ENCODE peak calls at places on chromosome 2, in ten cellular contexts. F, K, N, P, Z, W, U, J, I and M are unnamed samples.

GRCh38 chr2:120395686-120396518 is 50.0 kb downstream of the INHBB start:
- DNase-seq in W (no peak), J (no peak), F (no peak), P (no peak), I (peak), U (peak), Z (no peak), N (no peak), K (no peak), M (no peak)

GRCh38 chr2:98240796-98241398 is 105.4 kb upstream of the CNGA3 start:
- DNase-seq in Z (no peak), K (no peak), J (no peak), F (no peak), I (no peak), N (no peak), P (no peak), W (no peak), U (no peak), M (no peak)

GRCh38 chr2:237885931-237886701 is 26.7 kb downstream of the RAMP1 start:
- DNase-seq in W (peak), P (peak), N (peak), I (no peak), K (no peak), F (peak), U (peak), Z (no peak), J (no peak), M (no peak)

GRCh38 chr2:234355052-234355720 is 141.7 kb downstream of the ARL4C start:
- DNase-seq in I (peak), N (no peak), W (no peak), Z (no peak), K (no peak), J (no peak), P (no peak), U (no peak), F (no peak), M (no peak)

GRCh38 chr2:95295376-95295775 is 1.8 kb upstream of the KCNIP3 start:
- DNase-seq in P (no peak), I (no peak), N (no peak), F (no peak), Z (no peak), K (no peak), J (no peak), W (no peak), U (no peak), M (no peak)

GRCh38 chr2:101870444-101870843 is 121.3 kb upstream of the IL1R2 start:
- DNase-seq in Z (no peak), W (no peak), N (no peak), K (no peak), J (no peak), I (no peak), U (no peak), P (no peak), F (no peak), M (no peak)

GRCh38 chr2:139609109-139609508 is 828.9 kb upstream of the NXPH2 start:
- DNase-seq in Z (no peak), K (no peak), N (no peak), W (no peak), J (no peak), U (no peak), F (no peak), P (no peak), I (peak), M (no peak)

GRCh38 chr2:128374711-128375413 is 56.2 kb upstream of the HS6ST1 start:
- DNase-seq in U (peak), N (no peak), I (peak), K (no peak), W (no peak), P (no peak), Z (peak), J (no peak), F (no peak), M (no peak)

GRCh38 chr2:39587641-39588040 is 78.1 kb upstream of the TMEM178A start:
- DNase-seq in P (no peak), W (no peak), K (no peak), N (no peak), U (no peak), Z (no peak), F (no peak), J (no peak), I (no peak), M (no peak)

GRCh38 chr2:96325884-96326255 is 753 bp downstream of the ITPRIPL1 start:
- DNase-seq in P (no peak), K (peak), N (no peak), F (peak), I (peak), Z (no peak), J (no peak), W (no peak), U (no peak), M (no peak)

GRCh38 chr2:164046040-164046439 is 310.2 kb upstream of the FIGN start:
- DNase-seq in U (no peak), F (no peak), J (no peak), K (no peak), P (no peak), N (no peak), W (no peak), Z (no peak), I (no peak), M (no peak)

GRCh38 chr2:168097431-168097830 is 150.0 kb downstream of the STK39 start:
- DNase-seq in N (no peak), W (no peak), J (peak), F (no peak), I (no peak), Z (no peak), P (no peak), U (no peak), K (no peak), M (no peak)

GRCh38 chr2:235675678-235676535 is 182.1 kb downstream of the AGAP1 start:
- DNase-seq in U (no peak), K (no peak), I (no peak), Z (no peak), J (no peak), P (no peak), N (no peak), W (no peak), F (no peak), M (no peak)

GRCh38 chr2:171318463-171318934 is 115.3 kb downstream of the METTL8 start:
- DNase-seq in N (no peak), U (no peak), I (no peak), W (no peak), F (peak), J (no peak), Z (no peak), K (no peak), P (peak), M (no peak)

GRCh38 chr2:121506621-121507020 is 24.1 kb upstream of the RNU4ATAC start:
- DNase-seq in Z (no peak), W (no peak), N (no peak), P (no peak), F (no peak), I (no peak), K (no peak), J (no peak), U (no peak), M (no peak)

GRCh38 chr2:205763708-205764501 is 81.6 kb downstream of the NRP2 start:
- DNase-seq in P (peak), N (peak), F (peak), W (no peak), Z (no peak), K (no peak), I (peak), J (no peak), U (peak), M (peak)

GRCh38 chr2:102932521-102932920 is 170.7 kb downstream of the TMEM182 start:
- DNase-seq in P (no peak), W (no peak), U (no peak), F (no peak), J (no peak), N (no peak), I (no peak), Z (no peak), K (no peak), M (no peak)

GRCh38 chr2:165425556-165425955 is 43.9 kb upstream of the CSRNP3 start:
- DNase-seq in Z (no peak), F (no peak), I (no peak), N (no peak), U (no peak), W (no peak), K (no peak), J (no peak), P (no peak), M (no peak)

GRCh38 chr2:121052507-121052906 is 232.5 kb downstream of the TFCP2L1 start:
- DNase-seq in K (no peak), F (no peak), J (no peak), P (no peak), Z (no peak), W (no peak), N (no peak), I (no peak), U (no peak), M (no peak)

GRCh38 chr2:230872968-230873669 is 8.4 kb downstream of the ITM2C start:
- DNase-seq in P (peak), K (peak), U (no peak), N (no peak), J (no peak), F (no peak), Z (no peak), W (no peak), I (no peak), M (no peak)

GRCh38 chr2:237884681-237885080 is 25.3 kb downstream of the RAMP1 start:
- DNase-seq in U (no peak), F (peak), N (no peak), J (no peak), P (no peak), Z (no peak), I (no peak), W (no peak), K (no peak), M (no peak)

GRCh38 chr2:101277111-101277510 is 24.4 kb downstream of the CNOT11 start:
- DNase-seq in W (no peak), N (no peak), J (no peak), F (no peak), U (peak), P (no peak), Z (peak), K (no peak), I (no peak), M (no peak)

GRCh38 chr2:100381240-100381639 is 36.2 kb downstream of the CHST10 start:
- DNase-seq in W (peak), N (peak), F (peak), I (peak), J (peak), U (peak), P (peak), K (no peak), Z (peak), M (peak)

GRCh38 chr2:12270876-12271588 is 445.7 kb upstream of the TRIB2 start:
- DNase-seq in J (no peak), W (no peak), F (no peak), Z (no peak), K (no peak), U (no peak), P (no peak), N (no peak), I (no peak), M (no peak)

GRCh38 chr2:159086874-159087273 is 118.4 kb downstream of the TANC1 start:
- DNase-seq in P (no peak), I (no peak), F (no peak), W (no peak), N (no peak), K (no peak), U (no peak), J (no peak), Z (no peak), M (no peak)

GRCh38 chr2:59926706-59927105 is 626.7 kb downstream of the BCL11A start:
- DNase-seq in W (no peak), I (no peak), P (no peak), F (no peak), U (no peak), Z (no peak), K (no peak), J (no peak), N (no peak), M (no peak)

GRCh38 chr2:203498161-203498560 is 36.9 kb downstream of the RAPH1 start:
- DNase-seq in J (no peak), U (no peak), P (no peak), N (no peak), F (no peak), K (no peak), W (no peak), Z (no peak), I (no peak), M (no peak)

GRCh38 chr2:214549946-214550345 is 139.1 kb downstream of the VWC2L start:
- DNase-seq in W (no peak), N (no peak), I (no peak), F (no peak), Z (no peak), J (no peak), P (no peak), U (no peak), K (no peak), M (no peak)

GRCh38 chr2:217820066-217820819 is 182.6 kb downstream of the TNS1 start:
- DNase-seq in P (peak), I (no peak), W (no peak), F (no peak), Z (no peak), N (no peak), K (no peak), U (no peak), J (no peak), M (no peak)

GRCh38 chr2:10240911-10241610 is 61.6 kb upstream of the HPCAL1 start:
- DNase-seq in I (peak), U (peak), J (no peak), Z (no peak), W (no peak), P (no peak), F (peak), K (no peak), N (no peak), M (no peak)

GRCh38 chr2:85905187-85905666 is 16.4 kb upstream of the ST3GAL5 start:
- DNase-seq in P (no peak), I (no peak), J (peak), Z (peak), F (peak), N (peak), U (no peak), K (no peak), W (no peak), M (no peak)

GRCh38 chr2:120779781-120780283 is 44.2 kb downstream of the GLI2 start:
- DNase-seq in W (no peak), P (no peak), N (no peak), F (no peak), U (no peak), Z (no peak), I (no peak), J (no peak), K (no peak), M (peak)

GRCh38 chr2:5898667-5899066 is 206.5 kb downstream of the SOX11 start:
- DNase-seq in J (no peak), N (no peak), P (no peak), K (no peak), I (no peak), W (no peak), Z (no peak), U (no peak), F (no peak), M (no peak)

GRCh38 chr2:176156959-176157498 is at the start of gene HOXD3:
- DNase-seq in N (no peak), W (no peak), F (no peak), U (no peak), Z (no peak), I (peak), K (no peak), J (no peak), P (no peak), M (no peak)

GRCh38 chr2:40202798-40203400 is 249.0 kb downstream of the SLC8A1 start:
- DNase-seq in U (no peak), W (no peak), N (no peak), F (no peak), I (no peak), P (no peak), K (no peak), J (no peak), Z (no peak), M (no peak)

GRCh38 chr2:197852127-197852526 is 47.7 kb downstream of the PLCL1 start:
- DNase-seq in P (no peak), J (no peak), W (no peak), K (no peak), I (no peak), F (no peak), Z (no peak), N (no peak), U (no peak), M (no peak)

GRCh38 chr2:239299218-239299939 is 101.4 kb downstream of the HDAC4 start:
- DNase-seq in J (no peak), I (peak), Z (peak), P (no peak), K (no peak), U (peak), W (peak), N (no peak), F (peak), M (no peak)

GRCh38 chr2:3670376-3670775 is 12.4 kb downstream of the ALLC start:
- DNase-seq in U (no peak), N (no peak), K (no peak), F (no peak), P (no peak), J (no peak), Z (no peak), I (peak), W (no peak), M (no peak)

DNA sequence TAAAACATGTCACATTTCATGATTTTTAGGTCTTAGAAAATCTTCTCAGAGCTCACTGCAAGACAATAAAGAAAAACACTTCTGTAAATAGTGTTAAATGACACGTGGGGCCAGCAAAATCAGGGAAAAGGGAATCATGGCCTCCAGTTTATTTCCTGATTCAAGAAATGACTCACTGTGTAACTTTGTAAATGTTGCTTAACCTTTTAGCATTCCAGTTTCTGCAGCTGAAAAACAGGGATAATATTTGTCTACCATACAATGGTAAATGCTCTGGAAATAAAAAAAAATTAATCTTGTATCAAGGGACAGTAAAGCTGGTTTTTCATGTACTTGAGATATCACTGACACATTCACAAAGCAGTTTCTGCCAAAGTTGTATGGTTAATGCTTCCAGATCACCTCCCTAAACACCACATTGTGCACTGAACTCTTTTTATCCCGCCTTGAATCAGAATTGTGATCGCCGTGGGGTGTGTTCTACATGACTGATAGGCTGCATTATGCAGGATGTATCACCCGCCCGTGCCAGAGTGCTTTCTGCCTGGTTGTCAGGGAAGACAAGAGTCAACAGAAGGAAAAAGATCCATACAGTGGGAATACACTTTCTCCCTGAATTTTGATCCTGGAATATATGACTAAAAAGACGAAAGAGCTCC is 238.8 kb downstream of the IKZF2 start:
- DNase-seq in J (no peak), W (no peak), U (no peak), K (no peak), N (no peak), F (no peak), Z (peak), I (no peak), P (no peak), M (no peak)
- TF ChIP-seq POLR2A in J (no peak), W (no peak), U (no peak), K (no peak), N (no peak), F (no peak), Z (no peak), I (no peak), P (no peak), M (no peak)

GRCh38 chr2:23668756-23669304 is 258.1 kb downstream of the ATAD2B start:
- DNase-seq in K (no peak), Z (no peak), J (no peak), F (no peak), W (no peak), N (no peak), U (no peak), I (no peak), P (no peak), M (no peak)
- TF ChIP-seq POLR2A in K (no peak), Z (no peak), J (no peak), F (no peak), W (no peak), N (no peak), U (no peak), I (no peak), P (no peak), M (no peak)

GRCh38 chr2:25672500-25673169 is 742 bp downstream of the DTNB start:
- DNase-seq in N (peak), W (no peak), J (peak), Z (peak), K (peak), I (peak), U (peak), F (peak), P (peak), M (peak)

GRCh38 chr2:25674003-25674362 is 606 bp upstream of the DTNB start:
- DNase-seq in Z (no peak), K (no peak), I (no peak), N (no peak), U (no peak), J (no peak), P (no peak), F (no peak), W (no peak), M (no peak)

GRCh38 chr2:25671622-25672021 is 1.8 kb downstream of the DTNB start:
- DNase-seq in I (no peak), N (no peak), W (no peak), Z (peak), U (no peak), P (no peak), F (no peak), K (no peak), J (peak), M (no peak)

GRCh38 chr2:25669520-25669919 is 3.9 kb downstream of the DTNB start:
- DNase-seq in F (no peak), I (no peak), J (no peak), P (no peak), K (no peak), W (no peak), U (no peak), N (no peak), Z (no peak), M (no peak)

DNA sequence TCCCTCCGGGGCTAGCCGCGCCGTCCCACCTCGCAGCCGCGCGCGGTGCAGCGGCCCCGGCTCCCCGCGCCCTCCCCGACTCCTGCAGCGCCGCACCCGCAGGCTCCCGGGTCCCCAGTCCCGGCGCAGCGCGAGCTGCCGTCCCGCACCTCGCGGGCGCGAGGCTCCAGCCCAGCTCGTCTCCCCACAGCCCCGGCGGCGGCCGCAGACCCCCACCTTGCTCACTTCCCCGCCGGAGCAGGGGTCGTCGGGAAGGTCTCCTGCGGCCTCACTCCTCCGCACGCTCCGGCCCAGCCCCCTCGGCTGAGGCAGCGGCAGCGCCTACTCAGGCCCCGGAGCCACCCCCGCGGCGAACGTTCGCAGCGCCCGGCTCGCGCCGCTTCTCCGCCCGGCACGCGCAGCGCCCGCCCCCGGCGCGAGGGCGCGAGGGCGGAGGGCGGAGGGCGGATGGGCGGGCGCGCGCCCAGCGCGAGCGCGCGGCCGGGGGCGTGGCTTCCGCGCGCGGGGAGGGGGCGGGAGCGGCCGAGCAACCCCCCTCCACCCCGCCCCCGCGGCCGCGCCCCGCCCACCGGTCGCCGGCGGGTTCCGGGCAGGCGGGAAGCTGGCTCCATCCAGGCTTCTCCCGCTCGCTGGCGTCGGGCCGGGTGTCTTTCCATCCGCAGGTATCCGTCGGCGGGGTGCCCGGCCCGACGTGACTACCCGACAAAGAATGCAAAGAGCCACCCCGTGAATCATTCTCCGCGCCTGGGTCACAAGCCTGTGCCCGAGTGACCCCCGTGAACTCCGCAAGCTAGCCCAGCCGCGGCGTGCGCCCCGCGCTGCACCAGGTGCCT is at the start of gene DTNB:
- DNase-seq in U (peak), K (peak), W (peak), J (peak), N (peak), I (peak), Z (peak), P (peak), F (peak), M (peak)
- TF ChIP-seq POLR2A in U (peak), K (peak), W (peak), J (no peak), N (peak), I (no peak), Z (peak), P (peak), F (no peak), M (peak)

GRCh38 chr2:8581048-8581561 is 100.8 kb upstream of the ID2 start:
- DNase-seq in J (no peak), I (peak), N (no peak), W (no peak), K (no peak), F (no peak), Z (no peak), U (no peak), P (no peak), M (no peak)
- TF ChIP-seq POLR2A in J (no peak), I (no peak), N (no peak), W (no peak), K (no peak), F (no peak), Z (no peak), U (no peak), P (no peak), M (no peak)